ENCODE peak calls at places on chromosomes 5 and 9, in eight cellular contexts. M is stimulated activated CD4-positive, alpha-beta T cell treated with anti-CD3 and anti-CD28 coated beads, TNF-alpha, amount 100 ng/mL, for 1 hour; R is NCI-H1105 treated with DMSO at 0.1 percent for 48 hours; Q is GM12865; S is H9; C is SJSA1; L is adrenal gland; Z is heart left ventricle. X is an unnamed sample.

GRCh38 chr5:93154551-93154950 is 426.5 kb downstream of the NR2F1-AS1 start:
- DNase-seq in Z (no peak), C (no peak), L (no peak), Q (no peak), M (no peak), R (no peak), S (no peak), X (no peak)

GRCh38 chr5:104345513-104345823 is 782.9 kb upstream of the NUDT12 start:
- DNase-seq in R (no peak), S (no peak), C (no peak), Q (peak; percentile 34), M (no peak), Z (no peak), L (no peak), X (no peak)

GRCh38 chr5:72380491-72381274 is 60.5 kb downstream of the PTCD2 start:
- DNase-seq in C (no peak), M (no peak), Z (no peak), L (no peak), S (no peak), Q (peak; percentile 64), R (no peak), X (no peak)

GRCh38 chr5:100777680-100778281 is 125.3 kb downstream of the ST8SIA4 start:
- DNase-seq in R (no peak), C (peak; percentile 80), S (no peak), L (peak; percentile 57), M (no peak), Q (peak; percentile 84), Z (no peak), X (peak; percentile 89)

GRCh38 chr5:53942724-53943123 is 367.6 kb downstream of the ARL15 start:
- DNase-seq in C (no peak), Q (no peak), Z (no peak), R (no peak), M (no peak), S (no peak), L (no peak), X (peak; percentile 55)

GRCh38 chr5:5240234-5240633 is 100.1 kb downstream of the ADAMTS16 start:
- DNase-seq in R (no peak), S (no peak), Q (no peak), L (no peak), C (no peak), M (no peak), Z (no peak), X (no peak)

GRCh38 chr5:173055983-173056782 is at the start of gene CREBRF:
- DNase-seq in S (peak; percentile 97), M (peak; percentile 95), Q (peak; percentile 98), C (peak; percentile 99), L (peak; percentile 99), Z (peak; percentile 100), R (peak; percentile 83), X (peak; percentile 96)

GRCh38 chr5:55601209-55601618 is 66.5 kb upstream of the PLPP1 start:
- DNase-seq in S (no peak), C (peak; percentile 92), L (peak; percentile 86), M (no peak), R (peak; percentile 14), Z (peak; percentile 83), Q (no peak), X (peak; percentile 20)

GRCh38 chr5:149073217-149073616 is 10.4 kb upstream of the SH3TC2 start:
- DNase-seq in L (no peak), S (no peak), C (no peak), Z (no peak), M (no peak), Q (no peak), R (no peak), X (no peak)

GRCh38 chr5:5671823-5672222 is 249.3 kb downstream of the ICE1 start:
- DNase-seq in R (no peak), S (peak; percentile 50), L (no peak), Z (no peak), M (no peak), C (no peak), Q (no peak), X (no peak)

GRCh38 chr9:114504341-114505186 is 709 bp downstream of the WHRN start:
- DNase-seq in Q (no peak), R (peak; percentile 31), Z (peak; percentile 68), C (peak; percentile 25), S (peak; percentile 77), L (peak; percentile 87), M (no peak), X (peak; percentile 43)

GRCh38 chr5:132049559-132049958 is 10.9 kb upstream of the IL3 start:
- DNase-seq in Z (peak; percentile 13), Q (no peak), L (no peak), R (no peak), C (no peak), S (no peak), M (no peak), X (no peak)

X was measured in A673.